ENCODE peak calls at places on chromosomes 11 and 22, in seven cellular contexts. E, U, T, F, D, A and V are unnamed samples.
A peak's percentile ranks its signal among the peaks of the same experiment; 100 is the strongest.

GRCh38 chr22:43185860-43186261 is 1.1 kb downstream of the TTLL12 start:
- DNase-seq in E (peak; percentile 39), U (no peak), T (peak; percentile 12), F (no peak), D (peak; percentile 48), A (no peak), V (no peak)

GRCh38 chr22:35400335-35400680 is 368 bp downstream of the MCM5 start:
- DNase-seq in E (no peak), U (no peak), T (no peak), F (no peak), D (no peak), A (no peak), V (no peak)

GRCh38 chr11:74269161-74269809 is 42.2 kb downstream of the P4HA3 start:
- DNase-seq in E (peak; percentile 63), U (no peak), T (peak; percentile 50), F (no peak), D (peak; percentile 73), A (no peak), V (peak; percentile 12)

GRCh38 chr11:94958118-94958517 is 15.2 kb downstream of the CWC15 start:
- DNase-seq in E (peak; percentile 27), U (no peak), T (peak; percentile 61), F (no peak), D (peak; percentile 27), A (no peak), V (no peak)

GRCh38 chr22:23898006-23898974 is 4.1 kb downstream of the MIF start:
- DNase-seq in E (no peak), U (no peak), T (no peak), F (no peak), D (no peak), A (no peak), V (no peak)

GRCh38 chr11:77821349-77821851 is 456 bp downstream of the AAMDC start:
- DNase-seq in E (peak; percentile 51), U (no peak), T (peak; percentile 38), F (no peak), D (peak; percentile 58), A (no peak), V (no peak)

GRCh38 chr11:123640677-123641494 is 13.5 kb downstream of the SCN3B start:
- DNase-seq in E (peak; percentile 45), U (no peak), T (peak; percentile 25), F (no peak), D (peak; percentile 51), A (no peak), V (peak; percentile 3)

GRCh38 chr11:43393765-43394355 is 35.1 kb downstream of the TTC17 start:
- DNase-seq in E (peak; percentile 76), U (no peak), T (peak; percentile 0), F (no peak), D (peak; percentile 80), A (no peak), V (no peak)

GRCh38 chr11:73521621-73522020 is 76.3 kb downstream of the FAM168A start:
- DNase-seq in E (peak; percentile 34), U (no peak), T (peak; percentile 34), F (no peak), D (no peak), A (no peak), V (peak; percentile 42)

GRCh38 chr11:94511932-94512781 is at the start of gene C11orf97:
- DNase-seq in E (peak; percentile 46), U (no peak), T (peak; percentile 25), F (peak; percentile 69), D (peak; percentile 41), A (peak; percentile 76), V (peak; percentile 16)

GRCh38 chr11:124745835-124746620 is 6.0 kb downstream of the VSIG2 start:
- DNase-seq in E (no peak), U (no peak), T (no peak), F (no peak), D (no peak), A (no peak), V (no peak)

GRCh38 chr22:37999640-38000272 is 15.4 kb upstream of the SOX10 start:
- DNase-seq in E (peak; percentile 64), U (peak; percentile 88), T (peak; percentile 11), F (no peak), D (peak; percentile 77), A (no peak), V (no peak)

GRCh38 chr11:848988-849824 is 6.6 kb downstream of the TSPAN4 start:
- DNase-seq in E (no peak), U (no peak), T (no peak), F (no peak), D (no peak), A (no peak), V (no peak)

GRCh38 chr22:22394589-22394988 is 114.0 kb downstream of the ZNF280B start:
- DNase-seq in E (no peak), U (no peak), T (no peak), F (peak; percentile 21), D (no peak), A (no peak), V (peak; percentile 17)

GRCh38 chr11:26027887-26028286 is 304.0 kb upstream of the ANO3 start:
- DNase-seq in E (no peak), U (no peak), T (no peak), F (no peak), D (no peak), A (no peak), V (no peak)

GRCh38 chr11:119056397-119056999 is 507 bp downstream of the HYOU1 start:
- DNase-seq in E (no peak), U (no peak), T (peak; percentile 5), F (peak; percentile 69), D (peak; percentile 5), A (peak; percentile 65), V (no peak)

GRCh38 chr11:64312947-64313346 is 4.4 kb downstream of the TRMT112 start:
- DNase-seq in E (no peak), U (no peak), T (no peak), F (no peak), D (no peak), A (no peak), V (no peak)

GRCh38 chr11:64317325-64317960 is at the start of gene TRMT112:
- DNase-seq in E (peak; percentile 98), U (peak; percentile 97), T (peak; percentile 96), F (peak; percentile 99), D (peak; percentile 99), A (peak; percentile 98), V (peak; percentile 93)

GRCh38 chr11:64314805-64315561 is 2.4 kb downstream of the TRMT112 start:
- DNase-seq in E (no peak), U (no peak), T (no peak), F (no peak), D (no peak), A (no peak), V (no peak)

GRCh38 chr11:64313491-64314145 is 3.7 kb downstream of the TRMT112 start:
- DNase-seq in E (peak; percentile 32), U (no peak), T (peak; percentile 56), F (no peak), D (peak; percentile 60), A (no peak), V (no peak)

GRCh38 chr11:64314146-64314804 is 3.1 kb downstream of the TRMT112 start:
- DNase-seq in E (no peak), U (no peak), T (no peak), F (no peak), D (no peak), A (no peak), V (no peak)
- H3K4me3 ChIP-seq in E (no peak overlapping the region), U (no peak overlapping the region), T (peak overlapping the region; percentile 33), F (no peak overlapping the region), D (peak overlapping the region; percentile 28), A (no peak overlapping the region), V (no peak overlapping the region)

GRCh38 chr11:6271598-6271997 is 12.0 kb downstream of the CCKBR start:
- DNase-seq in E (no peak), U (no peak), T (no peak), F (no peak), D (no peak), A (no peak), V (no peak)

GRCh38 chr11:6269994-6270393 is 10.4 kb downstream of the CCKBR start:
- DNase-seq in E (no peak), U (no peak), T (no peak), F (no peak), D (no peak), A (no peak), V (no peak)

GRCh38 chr11:6268811-6269210 is 9.2 kb downstream of the CCKBR start:
- DNase-seq in E (no peak), U (no peak), T (no peak), F (no peak), D (no peak), A (no peak), V (no peak)

GRCh38 chr11:6273188-6273587 is 13.6 kb downstream of the CCKBR start:
- DNase-seq in E (no peak), U (no peak), T (no peak), F (no peak), D (peak; percentile 14), A (no peak), V (no peak)

DNA sequence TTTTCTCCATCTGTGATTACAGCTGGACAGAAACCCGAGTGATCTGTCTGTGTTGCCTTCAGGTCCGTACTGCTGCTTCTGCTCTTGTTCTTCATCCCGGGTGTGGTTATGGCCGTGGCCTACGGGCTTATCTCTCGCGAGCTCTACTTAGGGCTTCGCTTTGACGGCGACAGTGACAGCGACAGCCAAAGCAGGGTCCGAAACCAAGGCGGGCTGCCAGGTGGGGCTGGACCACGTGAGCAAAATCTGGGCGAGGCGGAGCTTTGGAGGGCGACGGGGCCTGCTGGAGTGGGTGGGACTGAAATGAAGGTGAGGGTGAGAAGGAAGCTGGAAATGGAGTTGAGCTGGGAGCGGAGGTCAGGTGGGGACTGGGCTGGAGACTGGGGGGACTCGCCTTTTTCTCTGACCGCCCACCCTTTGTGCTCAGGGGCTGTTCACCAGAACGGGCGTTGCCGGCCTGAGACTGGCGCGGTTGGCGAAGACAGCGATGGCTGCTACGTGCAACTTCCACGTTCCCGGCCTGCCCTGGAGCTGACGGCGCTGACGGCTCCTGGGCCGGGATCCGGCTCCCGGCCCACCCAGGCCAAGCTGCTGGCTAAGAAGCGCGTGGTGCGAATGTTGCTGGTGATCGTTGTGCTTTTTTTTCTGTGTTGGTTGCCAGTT is 11.1 kb downstream of the CCKBR start:
- DNase-seq in E (no peak), U (no peak), T (no peak), F (no peak), D (no peak), A (no peak), V (no peak)
- H3K4me3 ChIP-seq in E (no peak overlapping the region), U (no peak overlapping the region), T (no peak overlapping the region), F (no peak overlapping the region), D (no peak overlapping the region), A (no peak overlapping the region), V (no peak overlapping the region)

GRCh38 chr11:117076941-117077659 is 21.1 kb downstream of the SIK3 start:
- DNase-seq in E (no peak), U (no peak), T (no peak), F (no peak), D (no peak), A (no peak), V (no peak)
- H3K4me3 ChIP-seq in E (no peak overlapping the region), U (no peak overlapping the region), T (no peak overlapping the region), F (no peak overlapping the region), D (no peak overlapping the region), A (no peak overlapping the region), V (no peak overlapping the region)

GRCh38 chr11:63574856-63575602 is 11.8 kb upstream of the PLAAT2 start:
- DNase-seq in E (peak; percentile 24), U (no peak), T (peak; percentile 10), F (no peak), D (peak; percentile 71), A (no peak), V (no peak)

GRCh38 chr11:63569570-63569969 is 6.4 kb upstream of the PLAAT2 start:
- DNase-seq in E (no peak), U (no peak), T (no peak), F (no peak), D (no peak), A (no peak), V (no peak)

GRCh38 chr11:63572026-63572688 is 9.0 kb upstream of the PLAAT2 start:
- DNase-seq in E (no peak), U (no peak), T (no peak), F (no peak), D (no peak), A (no peak), V (no peak)

GRCh38 chr11:63573881-63574855 is 11.0 kb upstream of the PLAAT2 start:
- DNase-seq in E (peak; percentile 89), U (no peak), T (peak; percentile 55), F (peak; percentile 58), D (peak; percentile 93), A (no peak), V (peak; percentile 91)
- H3K4me3 ChIP-seq in E (peak overlapping the region; percentile 18), U (no peak overlapping the region), T (peak overlapping the region; percentile 42), F (peak overlapping the region; percentile 40), D (peak overlapping the region; percentile 29), A (peak overlapping the region; percentile 37), V (peak overlapping the region; percentile 20)